ENCODE peak calls at places on chromosome 21, in nine cellular contexts. G is transverse colon; X is mesendoderm; Y is stomach; Q is CD8-positive, alpha-beta memory T cell; K is OCI-LY7; H is fibroblast of lung; S is tibial artery; F is spleen. V is an unnamed sample.

GRCh38 chr21:34640858-34641257 is 25.9 kb upstream of the RCAN1 start:
- DNase-seq in G (no peak), X (peak; percentile 16), Y (no peak), Q (no peak), K (no peak), H (peak; percentile 93), S (no peak), F (no peak), V (no peak)

GRCh38 chr21:28106370-28106890 is 886.2 kb downstream of the LTN1 start:
- DNase-seq in G (no peak), X (no peak), Y (no peak), Q (no peak), K (no peak), H (no peak), S (no peak), F (no peak), V (no peak)

GRCh38 chr21:45543371-45543709 is 1.1 kb upstream of the SLC19A1 start:
- DNase-seq in G (no peak), X (no peak), Y (peak; percentile 28), Q (no peak), K (no peak), H (no peak), S (peak; percentile 18), F (no peak), V (no peak)

GRCh38 chr21:25639922-25640670 is 1.0 kb downstream of the JAM2 start:
- DNase-seq in G (no peak), X (peak; percentile 41), Y (no peak), Q (no peak), K (peak; percentile 0), H (peak; percentile 10), S (no peak), F (peak; percentile 78), V (no peak)

GRCh38 chr21:31136891-31137290 is 98.6 kb upstream of the KRTAP19-8 start:
- DNase-seq in G (no peak), X (no peak), Y (no peak), Q (no peak), K (no peak), H (peak; percentile 67), S (no peak), F (no peak), V (peak; percentile 44)

GRCh38 chr21:45506836-45507522 is 35.3 kb downstream of the SLC19A1 start:
- DNase-seq in G (no peak), X (no peak), Y (no peak), Q (no peak), K (no peak), H (no peak), S (no peak), F (peak; percentile 73), V (no peak)

GRCh38 chr21:28480091-28480869 is 512.4 kb downstream of the LTN1 start:
- DNase-seq in G (no peak), X (no peak), Y (no peak), Q (no peak), K (no peak), H (no peak), S (no peak), F (no peak), V (no peak)

GRCh38 chr21:40070871-40071270 is 203.6 kb downstream of the PCP4 start:
- DNase-seq in G (no peak), X (no peak), Y (no peak), Q (no peak), K (no peak), H (no peak), S (no peak), F (no peak), V (no peak)

GRCh38 chr21:28337319-28337718 is 655.4 kb downstream of the LTN1 start:
- DNase-seq in G (no peak), X (peak; percentile 48), Y (no peak), Q (no peak), K (peak; percentile 42), H (peak; percentile 44), S (no peak), F (no peak), V (no peak)

GRCh38 chr21:45108808-45109800 is 34.7 kb downstream of the ADARB1 start:
- DNase-seq in G (no peak), X (no peak), Y (no peak), Q (peak; percentile 41), K (no peak), H (no peak), S (no peak), F (no peak), V (no peak)

GRCh38 chr21:34935868-34936267 is 113.2 kb downstream of the RUNX1 start:
- DNase-seq in G (no peak), X (no peak), Y (no peak), Q (no peak), K (no peak), H (peak; percentile 55), S (no peak), F (no peak), V (no peak)

GRCh38 chr21:26169061-26169610 is 1.4 kb downstream of the APP start:
- DNase-seq in G (peak; percentile 49), X (peak; percentile 72), Y (peak; percentile 51), Q (peak; percentile 40), K (no peak), H (peak; percentile 72), S (peak; percentile 33), F (no peak), V (peak; percentile 61)

GRCh38 chr21:29256125-29256895 is 42.4 kb upstream of the BACH1 start:
- DNase-seq in G (no peak), X (no peak), Y (no peak), Q (no peak), K (no peak), H (no peak), S (no peak), F (no peak), V (no peak)

GRCh38 chr21:26849428-26850115 is 4.4 kb upstream of the ADAMTS1 start:
- DNase-seq in G (no peak), X (peak; percentile 64), Y (no peak), Q (no peak), K (peak; percentile 61), H (peak; percentile 52), S (no peak), F (no peak), V (no peak)

GRCh38 chr21:17441370-17441769 is 71.5 kb upstream of the CXADR start:
- DNase-seq in G (peak; percentile 77), X (no peak), Y (peak; percentile 85), Q (no peak), K (no peak), H (peak; percentile 19), S (no peak), F (no peak), V (no peak)

GRCh38 chr21:33292724-33293123 is 26.6 kb downstream of the IL10RB start:
- DNase-seq in G (no peak), X (no peak), Y (no peak), Q (no peak), K (no peak), H (no peak), S (no peak), F (no peak), V (no peak)

GRCh38 chr21:33289199-33289819 is 23.1 kb downstream of the IL10RB start:
- DNase-seq in G (no peak), X (peak; percentile 63), Y (no peak), Q (no peak), K (no peak), H (peak; percentile 91), S (no peak), F (no peak), V (no peak)

GRCh38 chr21:33293136-33293535 is 27.0 kb downstream of the IL10RB start:
- DNase-seq in G (no peak), X (no peak), Y (no peak), Q (no peak), K (no peak), H (no peak), S (no peak), F (no peak), V (no peak)

GRCh38 chr21:33291686-33292085 is 25.5 kb downstream of the IL10RB start:
- DNase-seq in G (no peak), X (no peak), Y (no peak), Q (no peak), K (no peak), H (no peak), S (no peak), F (no peak), V (no peak)

DNA sequence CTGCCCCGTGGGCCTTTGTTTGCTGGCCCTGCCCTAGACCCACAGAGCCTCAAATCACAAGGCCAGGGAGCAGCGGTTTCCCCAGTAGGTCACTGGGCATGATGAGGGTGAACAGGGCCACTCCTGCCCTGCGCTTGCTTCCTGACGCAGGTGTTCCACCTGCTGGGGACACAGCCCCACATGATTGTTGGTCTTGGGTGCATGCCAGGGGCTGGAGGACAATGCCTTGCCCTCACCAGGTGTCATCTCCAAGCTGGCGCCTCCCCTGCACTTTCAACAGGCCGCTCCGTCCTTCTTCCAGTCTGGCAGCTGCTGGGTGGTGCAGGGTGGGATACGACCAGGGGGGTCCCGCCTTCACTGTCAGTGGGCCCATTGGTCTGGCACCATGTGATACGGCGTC is 24.3 kb downstream of the IL10RB start:
- DNase-seq in G (peak; percentile 51), X (no peak), Y (peak; percentile 36), Q (no peak), K (no peak), H (no peak), S (no peak), F (no peak), V (no peak)
- H3K27ac ChIP-seq in G (peak overlapping the region; percentile 46), X (no peak overlapping the region), Y (no peak overlapping the region), Q (no peak overlapping the region), K (no peak overlapping the region), H (no peak overlapping the region), S (no peak overlapping the region), F (no peak overlapping the region), V (no peak overlapping the region)

GRCh38 chr21:14987370-14988170 is 77.2 kb downstream of the NRIP1 start:
- DNase-seq in G (no peak), X (peak; percentile 97), Y (no peak), Q (no peak), K (no peak), H (no peak), S (no peak), F (no peak), V (no peak)
- H3K27ac ChIP-seq in G (no peak overlapping the region), X (peak overlapping the region; percentile 93), Y (no peak overlapping the region), Q (no peak overlapping the region), K (no peak overlapping the region), H (no peak overlapping the region), S (no peak overlapping the region), F (no peak overlapping the region), V (no peak overlapping the region)

DNA sequence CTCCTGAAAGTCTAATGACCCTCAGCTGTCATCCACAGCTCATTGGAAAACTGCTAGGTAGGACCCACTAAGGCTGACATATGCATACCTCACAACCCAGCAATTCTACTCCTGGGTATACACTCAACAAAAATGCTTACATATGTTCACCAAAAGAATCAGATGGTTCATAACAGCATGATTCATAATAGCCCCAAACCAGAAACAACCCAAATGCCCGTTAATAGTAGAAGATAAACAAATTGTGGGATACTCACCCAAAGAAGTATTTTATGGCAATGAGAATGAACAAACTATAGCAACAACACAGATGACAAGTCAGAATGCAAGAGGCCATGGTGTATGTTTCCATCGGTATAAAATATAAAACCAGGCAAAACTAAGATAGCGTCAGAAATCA is 124.6 kb downstream of the HLCS start:
- DNase-seq in G (no peak), X (no peak), Y (no peak), Q (no peak), K (no peak), H (peak; percentile 28), S (no peak), F (no peak), V (no peak)
- H3K27ac ChIP-seq in G (no peak overlapping the region), X (no peak overlapping the region), Y (no peak overlapping the region), Q (no peak overlapping the region), K (no peak overlapping the region), H (no peak overlapping the region), S (no peak overlapping the region), F (no peak overlapping the region), V (no peak overlapping the region)

DNA sequence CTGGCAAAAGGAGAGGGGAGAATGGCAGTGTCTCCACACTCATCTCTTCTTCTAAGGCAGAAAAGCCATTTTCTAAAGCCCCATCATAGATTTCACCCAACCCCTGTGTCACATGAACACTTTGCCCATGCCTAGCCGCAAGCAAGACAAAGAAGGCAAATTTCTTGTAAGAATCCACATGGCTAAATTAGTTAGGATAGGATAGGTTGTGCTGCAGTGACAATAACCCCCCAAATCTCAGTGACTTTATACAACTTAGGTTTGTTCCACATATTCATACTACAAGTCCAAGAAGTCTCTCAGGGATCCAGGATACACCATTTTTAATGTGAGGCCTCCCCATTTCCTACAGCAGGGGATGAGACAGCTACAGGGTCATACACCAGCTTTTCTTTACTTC is 40.8 kb downstream of the MIS18A start:
- DNase-seq in G (no peak), X (no peak), Y (no peak), Q (no peak), K (no peak), H (no peak), S (no peak), F (no peak), V (no peak)
- H3K27ac ChIP-seq in G (no peak overlapping the region), X (no peak overlapping the region), Y (no peak overlapping the region), Q (no peak overlapping the region), K (no peak overlapping the region), H (no peak overlapping the region), S (no peak overlapping the region), F (no peak overlapping the region), V (no peak overlapping the region)